ENCODE peak calls at places on chromosomes 4 and X, in seven cellular contexts. One of them, this sample, is unnamed.

GRCh38 chr4:96729641-96730040 is 889.7 kb downstream of the PDHA2 start:
- DNase-seq in choroid plexus epithelial cell: peak; percentile 49
- DNase-seq in endothelial cell: no peak
- DNase-seq in Panc1: no peak
- DNase-seq in OCI-LY7: no peak
- DNase-seq in right lobe of liver: no peak
- DNase-seq in GM23338: no peak
- DNase-seq in this sample: no peak

GRCh38 chrX:72572248-72573157 is at the start of gene HDAC8:
- DNase-seq in choroid plexus epithelial cell: peak; percentile 88
- DNase-seq in endothelial cell: peak; percentile 43
- DNase-seq in Panc1: peak; percentile 77
- DNase-seq in OCI-LY7: peak; percentile 79
- DNase-seq in right lobe of liver: peak; percentile 63
- DNase-seq in GM23338: peak; percentile 80
- DNase-seq in this sample: no peak

GRCh38 chrX:119606508-119607389 is 525 bp upstream of the NKRF start:
- DNase-seq in choroid plexus epithelial cell: peak; percentile 60
- DNase-seq in endothelial cell: no peak
- DNase-seq in Panc1: peak; percentile 84
- DNase-seq in OCI-LY7: no peak
- DNase-seq in right lobe of liver: no peak
- DNase-seq in GM23338: no peak
- DNase-seq in this sample: no peak

GRCh38 chr4:34170941-34171340 is 2073.4 kb downstream of the ARAP2 start:
- DNase-seq in choroid plexus epithelial cell: peak; percentile 55
- DNase-seq in endothelial cell: no peak
- DNase-seq in Panc1: no peak
- DNase-seq in OCI-LY7: no peak
- DNase-seq in right lobe of liver: no peak
- DNase-seq in GM23338: no peak
- DNase-seq in this sample: no peak

GRCh38 chrX:40380649-40381488 is 199.9 kb upstream of the ATP6AP2 start:
- DNase-seq in choroid plexus epithelial cell: no peak
- DNase-seq in endothelial cell: no peak
- DNase-seq in Panc1: no peak
- DNase-seq in OCI-LY7: no peak
- DNase-seq in right lobe of liver: no peak
- DNase-seq in GM23338: no peak
- DNase-seq in this sample: no peak

GRCh38 chrX:119690921-119691716 is 1.8 kb downstream of the SEPTIN6 start:
- DNase-seq in choroid plexus epithelial cell: no peak
- DNase-seq in endothelial cell: no peak
- DNase-seq in Panc1: no peak
- DNase-seq in OCI-LY7: no peak
- DNase-seq in right lobe of liver: peak; percentile 30
- DNase-seq in GM23338: peak; percentile 29
- DNase-seq in this sample: no peak

GRCh38 chrX:78092296-78092695 is 11.8 kb upstream of the PGK1 start:
- DNase-seq in choroid plexus epithelial cell: peak; percentile 72
- DNase-seq in endothelial cell: peak; percentile 40
- DNase-seq in Panc1: no peak
- DNase-seq in OCI-LY7: peak; percentile 7
- DNase-seq in right lobe of liver: no peak
- DNase-seq in GM23338: peak; percentile 70
- DNase-seq in this sample: no peak

GRCh38 chr4:72283357-72283756 is 251.6 kb downstream of the NPFFR2 start:
- DNase-seq in choroid plexus epithelial cell: no peak
- DNase-seq in endothelial cell: no peak
- DNase-seq in Panc1: no peak
- DNase-seq in OCI-LY7: no peak
- DNase-seq in right lobe of liver: no peak
- DNase-seq in GM23338: peak; percentile 3
- DNase-seq in this sample: no peak

GRCh38 chr4:171880136-171880535 is 66.9 kb downstream of the GALNTL6 start:
- DNase-seq in choroid plexus epithelial cell: peak; percentile 97
- DNase-seq in endothelial cell: no peak
- DNase-seq in Panc1: peak; percentile 5
- DNase-seq in OCI-LY7: no peak
- DNase-seq in right lobe of liver: no peak
- DNase-seq in GM23338: no peak
- DNase-seq in this sample: no peak

GRCh38 chr4:76677571-76678326 is 220.2 kb downstream of the SOWAHB start:
- DNase-seq in choroid plexus epithelial cell: peak; percentile 33
- DNase-seq in endothelial cell: no peak
- DNase-seq in Panc1: no peak
- DNase-seq in OCI-LY7: no peak
- DNase-seq in right lobe of liver: no peak
- DNase-seq in GM23338: no peak
- DNase-seq in this sample: no peak

GRCh38 chr4:147547314-147548056 is 66.6 kb downstream of the EDNRA start:
- DNase-seq in choroid plexus epithelial cell: peak; percentile 89
- DNase-seq in endothelial cell: no peak
- DNase-seq in Panc1: no peak
- DNase-seq in OCI-LY7: no peak
- DNase-seq in right lobe of liver: no peak
- DNase-seq in GM23338: no peak
- DNase-seq in this sample: no peak

GRCh38 chr4:168610911-168611530 is 114.2 kb downstream of the PALLD start:
- DNase-seq in choroid plexus epithelial cell: no peak
- DNase-seq in endothelial cell: no peak
- DNase-seq in Panc1: no peak
- DNase-seq in OCI-LY7: no peak
- DNase-seq in right lobe of liver: no peak
- DNase-seq in GM23338: no peak
- DNase-seq in this sample: no peak

GRCh38 chr4:54908744-54909143 is 216.7 kb downstream of the KDR start:
- DNase-seq in choroid plexus epithelial cell: no peak
- DNase-seq in endothelial cell: no peak
- DNase-seq in Panc1: no peak
- DNase-seq in OCI-LY7: no peak
- DNase-seq in right lobe of liver: no peak
- DNase-seq in GM23338: no peak
- DNase-seq in this sample: no peak

GRCh38 chrX:54785901-54786300 is 12.2 kb downstream of the ITIH6 start:
- DNase-seq in choroid plexus epithelial cell: peak; percentile 35
- DNase-seq in endothelial cell: peak; percentile 22
- DNase-seq in Panc1: no peak
- DNase-seq in OCI-LY7: peak; percentile 33
- DNase-seq in right lobe of liver: no peak
- DNase-seq in GM23338: peak; percentile 41
- DNase-seq in this sample: no peak

GRCh38 chr4:187027231-187027760 is 303.6 kb upstream of the FAT1 start:
- DNase-seq in choroid plexus epithelial cell: no peak
- DNase-seq in endothelial cell: no peak
- DNase-seq in Panc1: no peak
- DNase-seq in OCI-LY7: no peak
- DNase-seq in right lobe of liver: no peak
- DNase-seq in GM23338: no peak
- DNase-seq in this sample: no peak

GRCh38 chrX:20974326-20974725 is 399.9 kb upstream of the CNKSR2 start:
- DNase-seq in choroid plexus epithelial cell: peak; percentile 24
- DNase-seq in endothelial cell: no peak
- DNase-seq in Panc1: no peak
- DNase-seq in OCI-LY7: no peak
- DNase-seq in right lobe of liver: no peak
- DNase-seq in GM23338: no peak
- DNase-seq in this sample: no peak

DNA sequence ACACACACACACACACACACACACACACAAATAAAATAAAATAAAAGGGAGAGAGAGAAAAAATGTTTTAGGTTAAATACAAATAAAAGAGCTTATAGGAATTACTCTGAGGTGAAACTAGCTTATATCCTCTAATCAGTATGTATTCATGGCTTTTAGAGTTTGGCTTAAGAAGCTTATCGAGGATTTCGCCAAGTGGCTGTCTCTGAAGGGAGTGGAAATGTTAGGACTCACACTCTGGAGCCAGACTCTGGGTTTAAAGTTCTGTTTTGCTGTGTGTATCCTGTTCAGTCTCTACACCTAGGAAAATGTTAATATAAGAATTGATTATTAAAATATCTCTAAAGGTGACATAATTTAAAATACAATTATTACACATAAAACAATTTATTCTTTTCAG is 489.5 kb downstream of the CCSER1 start:
- DNase-seq in choroid plexus epithelial cell: no peak
- DNase-seq in endothelial cell: no peak
- DNase-seq in Panc1: no peak
- DNase-seq in OCI-LY7: no peak
- DNase-seq in right lobe of liver: no peak
- DNase-seq in GM23338: no peak
- DNase-seq in this sample: no peak
- TF ChIP-seq CTCF in choroid plexus epithelial cell: no peak
- TF ChIP-seq CTCF in endothelial cell: no peak
- TF ChIP-seq CTCF in Panc1: no peak
- TF ChIP-seq CTCF in OCI-LY7: no peak
- TF ChIP-seq CTCF in right lobe of liver: no peak
- TF ChIP-seq CTCF in GM23338: no peak
- TF ChIP-seq CTCF in this sample: no peak

DNA sequence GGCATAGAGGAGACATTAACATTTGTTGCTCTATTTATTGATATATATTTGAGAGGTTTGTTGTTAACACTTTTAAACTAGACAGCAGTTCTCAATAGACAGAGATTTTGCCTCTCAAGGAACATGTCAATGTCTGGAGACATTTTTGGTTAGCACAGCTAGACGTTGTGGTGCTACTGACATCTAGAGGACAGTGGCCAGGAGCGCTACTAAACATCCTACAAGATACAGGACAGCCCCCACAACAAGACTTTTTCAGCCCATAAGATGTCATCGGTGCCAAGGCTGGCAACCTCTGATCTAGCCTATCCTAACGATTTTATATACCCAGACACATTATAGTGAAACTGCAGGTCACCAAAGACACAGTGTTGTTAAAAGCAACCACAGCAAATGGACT is 18.4 kb upstream of the CTSO start:
- DNase-seq in choroid plexus epithelial cell: peak; percentile 79
- DNase-seq in endothelial cell: no peak
- DNase-seq in Panc1: no peak
- DNase-seq in OCI-LY7: no peak
- DNase-seq in right lobe of liver: no peak
- DNase-seq in GM23338: peak; percentile 61
- DNase-seq in this sample: no peak
- TF ChIP-seq CTCF in choroid plexus epithelial cell: peak; percentile 79
- TF ChIP-seq CTCF in endothelial cell: no peak
- TF ChIP-seq CTCF in Panc1: peak; percentile 43
- TF ChIP-seq CTCF in OCI-LY7: peak; percentile 43
- TF ChIP-seq CTCF in right lobe of liver: peak; percentile 27
- TF ChIP-seq CTCF in GM23338: peak; percentile 77
- TF ChIP-seq CTCF in this sample: peak; percentile 71

GRCh38 chr4:4852591-4853362 is 6.7 kb upstream of the MSX1 start:
- DNase-seq in choroid plexus epithelial cell: peak; percentile 70
- DNase-seq in endothelial cell: peak; percentile 60
- DNase-seq in Panc1: no peak
- DNase-seq in OCI-LY7: no peak
- DNase-seq in right lobe of liver: no peak
- DNase-seq in GM23338: peak; percentile 84
- DNase-seq in this sample: peak; percentile 77
- TF ChIP-seq CTCF in choroid plexus epithelial cell: peak; percentile 52
- TF ChIP-seq CTCF in endothelial cell: peak; percentile 47
- TF ChIP-seq CTCF in Panc1: no peak
- TF ChIP-seq CTCF in OCI-LY7: no peak
- TF ChIP-seq CTCF in right lobe of liver: no peak
- TF ChIP-seq CTCF in GM23338: no peak
- TF ChIP-seq CTCF in this sample: peak; percentile 67

DNA sequence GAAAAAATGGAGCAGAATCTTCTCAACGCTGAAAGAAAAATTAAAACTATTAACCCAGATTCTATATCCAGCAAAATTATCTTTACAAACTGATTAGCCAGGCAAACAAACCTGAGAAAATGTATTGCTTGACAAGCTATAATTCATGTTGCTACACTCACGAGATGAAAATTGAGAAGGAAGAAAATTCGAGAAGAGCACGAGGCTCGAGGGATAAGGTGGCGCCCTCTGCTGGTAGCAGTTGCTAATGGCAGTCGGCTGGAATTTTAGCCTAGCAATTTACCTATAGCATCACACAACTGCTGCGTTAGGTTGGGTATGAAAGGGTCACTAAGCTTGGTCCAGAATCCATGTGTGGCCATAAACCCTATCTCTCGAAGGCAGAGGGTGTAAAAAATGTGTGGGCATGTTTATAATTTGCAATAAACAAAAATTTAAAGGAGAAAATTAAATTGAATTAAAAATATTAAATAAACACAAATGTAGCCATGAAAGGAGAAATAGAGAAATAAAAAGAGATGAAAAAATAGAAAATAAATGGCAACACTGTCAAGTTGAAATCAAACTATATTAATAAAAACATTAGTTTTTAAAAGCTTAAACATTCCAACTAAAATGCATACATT is 126.6 kb downstream of the PPP4R3C start:
- DNase-seq in choroid plexus epithelial cell: peak; percentile 25
- DNase-seq in endothelial cell: peak; percentile 43
- DNase-seq in Panc1: peak; percentile 18
- DNase-seq in OCI-LY7: peak; percentile 30
- DNase-seq in right lobe of liver: peak; percentile 35
- DNase-seq in GM23338: peak; percentile 53
- DNase-seq in this sample: no peak
- TF ChIP-seq CTCF in choroid plexus epithelial cell: peak; percentile 78
- TF ChIP-seq CTCF in endothelial cell: peak; percentile 82
- TF ChIP-seq CTCF in Panc1: peak; percentile 82
- TF ChIP-seq CTCF in OCI-LY7: peak; percentile 83
- TF ChIP-seq CTCF in right lobe of liver: peak; percentile 88
- TF ChIP-seq CTCF in GM23338: peak; percentile 77
- TF ChIP-seq CTCF in this sample: peak; percentile 83

GRCh38 chr4:157204634-157205244 is 15.8 kb upstream of the GRIA2 start:
- DNase-seq in choroid plexus epithelial cell: peak; percentile 19
- DNase-seq in endothelial cell: peak; percentile 55
- DNase-seq in Panc1: no peak
- DNase-seq in OCI-LY7: no peak
- DNase-seq in right lobe of liver: no peak
- DNase-seq in GM23338: peak; percentile 76
- DNase-seq in this sample: no peak
- TF ChIP-seq CTCF in choroid plexus epithelial cell: peak; percentile 57
- TF ChIP-seq CTCF in endothelial cell: peak; percentile 65
- TF ChIP-seq CTCF in Panc1: peak; percentile 57
- TF ChIP-seq CTCF in OCI-LY7: peak; percentile 57
- TF ChIP-seq CTCF in right lobe of liver: peak; percentile 25
- TF ChIP-seq CTCF in GM23338: peak; percentile 91
- TF ChIP-seq CTCF in this sample: peak; percentile 71

DNA sequence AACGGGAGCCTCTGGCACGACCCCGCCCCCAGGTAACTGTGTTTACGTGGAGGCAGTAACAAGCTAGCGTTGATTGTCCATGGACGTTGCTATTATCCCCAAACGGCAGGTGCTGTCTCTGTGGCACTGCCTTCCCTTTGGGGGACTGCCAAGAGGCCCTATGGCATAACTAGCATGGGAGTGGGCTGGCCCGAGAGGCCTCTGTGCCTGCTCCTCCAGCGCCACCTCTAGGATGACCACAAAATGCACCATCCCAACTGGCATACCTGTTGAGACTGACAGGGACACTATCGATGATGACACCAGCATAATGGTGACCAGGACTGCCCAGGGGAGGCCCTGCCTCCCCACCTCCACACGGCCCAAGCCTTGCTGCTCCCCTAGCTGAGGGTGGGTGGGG is 1.5 kb downstream of the SRPK3 start:
- DNase-seq in choroid plexus epithelial cell: no peak
- DNase-seq in endothelial cell: no peak
- DNase-seq in Panc1: no peak
- DNase-seq in OCI-LY7: no peak
- DNase-seq in right lobe of liver: no peak
- DNase-seq in GM23338: peak; percentile 56
- DNase-seq in this sample: no peak
- TF ChIP-seq CTCF in choroid plexus epithelial cell: peak; percentile 14
- TF ChIP-seq CTCF in endothelial cell: no peak
- TF ChIP-seq CTCF in Panc1: no peak
- TF ChIP-seq CTCF in OCI-LY7: peak; percentile 18
- TF ChIP-seq CTCF in right lobe of liver: no peak
- TF ChIP-seq CTCF in GM23338: peak; percentile 61
- TF ChIP-seq CTCF in this sample: peak; percentile 16

This sample was measured in chondrocyte.